ENCODE peak calls at places on chromosomes 4 and X, in nine cellular contexts. E is lower lobe of right lung, V is HCT116, N is RWPE2, F is stomach, L is uterus, M is hepatocyte, X is cardiac muscle cell, Z is A549. O is an unnamed sample. For H3K4me1, the result is how much of the 10 kb centered on the place peaks cover.

GRCh38 chr4:165761968-165762367 is 111.1 kb upstream of the TLL1 start:
- DNase-seq in E (no peak), V (no peak), N (no peak), F (no peak), L (no peak), M (no peak), X (no peak), Z (no peak), O (no peak)

GRCh38 chrX:10071451-10072163 is 85.2 kb upstream of the CLCN4 start:
- DNase-seq in E (no peak), V (no peak), N (no peak), F (no peak), L (no peak), M (no peak), X (no peak), Z (no peak), O (no peak)

GRCh38 chr4:120452006-120452405 is 385.4 kb upstream of the MAD2L1 start:
- DNase-seq in E (no peak), V (no peak), N (no peak), F (no peak), L (no peak), M (no peak), X (no peak), Z (no peak), O (no peak)

GRCh38 chr4:17695341-17695740 is 80.9 kb downstream of the MED28 start:
- DNase-seq in E (no peak), V (no peak), N (no peak), F (no peak), L (no peak), M (no peak), X (no peak), Z (no peak), O (no peak)

GRCh38 chr4:41611881-41612871 is 74.2 kb downstream of the LIMCH1 start:
- DNase-seq in E (no peak), V (no peak), N (no peak), F (peak), L (no peak), M (peak), X (peak), Z (no peak), O (peak)

GRCh38 chr4:152696764-152697250 is 17.0 kb upstream of the TMEM154 start:
- DNase-seq in E (no peak), V (peak), N (no peak), F (peak), L (no peak), M (no peak), X (no peak), Z (no peak), O (peak)

GRCh38 chr4:171519457-171519856 is 293.7 kb upstream of the GALNTL6 start:
- DNase-seq in E (no peak), V (no peak), N (no peak), F (no peak), L (no peak), M (no peak), X (no peak), Z (no peak), O (no peak)

GRCh38 chrX:3582421-3582820 is 131.0 kb downstream of the PRKX start:
- DNase-seq in E (no peak), V (no peak), N (no peak), F (no peak), L (no peak), M (no peak), X (no peak), Z (no peak), O (no peak)

GRCh38 chrX:152641256-152641875 is 3.7 kb downstream of the GABRQ start:
- DNase-seq in E (no peak), V (no peak), N (no peak), F (no peak), L (no peak), M (no peak), X (no peak), Z (no peak), O (no peak)

GRCh38 chr4:105978684-105979296 is 83.5 kb downstream of the NPNT start:
- DNase-seq in E (no peak), V (no peak), N (no peak), F (no peak), L (peak), M (no peak), X (no peak), Z (no peak), O (peak)

GRCh38 chr4:184503869-184504300 is 29.5 kb upstream of the IRF2 start:
- DNase-seq in E (no peak), V (no peak), N (no peak), F (no peak), L (no peak), M (no peak), X (no peak), Z (no peak), O (peak)

GRCh38 chr4:150206981-150207380 is 128.7 kb downstream of the DCLK2 start:
- DNase-seq in E (no peak), V (no peak), N (no peak), F (no peak), L (no peak), M (no peak), X (no peak), Z (no peak), O (no peak)

GRCh38 chrX:70174754-70175153 is 2.5 kb upstream of the DGAT2L6 start:
- DNase-seq in E (no peak), V (no peak), N (no peak), F (no peak), L (no peak), M (no peak), X (no peak), Z (no peak), O (no peak)

GRCh38 chrX:94942603-94943002 is 1268.6 kb downstream of the FAM133A start:
- DNase-seq in E (no peak), V (no peak), N (no peak), F (no peak), L (no peak), M (no peak), X (peak), Z (no peak), O (no peak)

GRCh38 chrX:38627683-38628082 is 66.3 kb downstream of the TSPAN7 start:
- DNase-seq in E (no peak), V (peak), N (no peak), F (no peak), L (no peak), M (peak), X (no peak), Z (no peak), O (no peak)

GRCh38 chr4:102598759-102599379 is 97.7 kb downstream of the NFKB1 start:
- DNase-seq in E (no peak), V (no peak), N (no peak), F (no peak), L (no peak), M (no peak), X (no peak), Z (no peak), O (no peak)

GRCh38 chr4:141058739-141059507 is 74.3 kb downstream of the RNF150 start:
- DNase-seq in E (no peak), V (no peak), N (no peak), F (no peak), L (no peak), M (no peak), X (no peak), Z (no peak), O (no peak)

GRCh38 chrX:132501606-132502005 is 12.8 kb upstream of the MBNL3 start:
- DNase-seq in E (no peak), V (no peak), N (no peak), F (no peak), L (no peak), M (no peak), X (no peak), Z (no peak), O (no peak)

GRCh38 chrX:47595701-47596655 is 13.7 kb downstream of the TIMP1 start:
- DNase-seq in E (no peak), V (no peak), N (no peak), F (no peak), L (no peak), M (no peak), X (no peak), Z (no peak), O (no peak)

GRCh38 chr4:182010876-182011275 is 232.3 kb upstream of the TENM3 start:
- DNase-seq in E (no peak), V (no peak), N (no peak), F (no peak), L (no peak), M (no peak), X (no peak), Z (no peak), O (no peak)

GRCh38 chrX:12961191-12961718 is 13.7 kb upstream of the TMSB4X start:
- DNase-seq in E (no peak), V (no peak), N (no peak), F (no peak), L (no peak), M (no peak), X (no peak), Z (no peak), O (no peak)

GRCh38 chr4:4986856-4987255 is 32.4 kb downstream of the CYTL1 start:
- DNase-seq in E (no peak), V (no peak), N (no peak), F (no peak), L (no peak), M (no peak), X (no peak), Z (no peak), O (no peak)

GRCh38 chr4:148068065-148068911 is 336.4 kb downstream of the ARHGAP10 start:
- DNase-seq in E (no peak), V (no peak), N (no peak), F (no peak), L (no peak), M (no peak), X (no peak), Z (no peak), O (no peak)

GRCh38 chrX:41781500-41781899 is 57.5 kb downstream of the GPR82 start:
- DNase-seq in E (no peak), V (peak), N (no peak), F (no peak), L (no peak), M (peak), X (peak), Z (peak), O (no peak)

GRCh38 chrX:110116581-110116980 is 113.7 kb downstream of the TMEM164 start:
- DNase-seq in E (no peak), V (no peak), N (no peak), F (no peak), L (no peak), M (no peak), X (no peak), Z (no peak), O (no peak)

GRCh38 chrX:17692709-17693346 is 44.5 kb upstream of the SCML1 start:
- DNase-seq in E (no peak), V (no peak), N (no peak), F (no peak), L (no peak), M (no peak), X (peak), Z (no peak), O (no peak)

GRCh38 chr4:158065603-158066002 is 107.2 kb downstream of the GASK1B start:
- DNase-seq in E (no peak), V (no peak), N (no peak), F (no peak), L (no peak), M (no peak), X (no peak), Z (no peak), O (no peak)

GRCh38 chr4:106222548-106222947 is 93.5 kb downstream of the TBCK start:
- DNase-seq in E (no peak), V (no peak), N (no peak), F (no peak), L (no peak), M (no peak), X (no peak), Z (no peak), O (no peak)

GRCh38 chrX:19569930-19570329 is 54.6 kb upstream of the MAP3K15 start:
- DNase-seq in E (no peak), V (no peak), N (no peak), F (no peak), L (no peak), M (no peak), X (no peak), Z (no peak), O (no peak)

GRCh38 chrX:4547218-4547836 is 833.9 kb upstream of the PRKX start:
- DNase-seq in E (peak), V (peak), N (no peak), F (peak), L (peak), M (peak), X (peak), Z (peak), O (no peak)

GRCh38 chr4:139609647-139610046 is 53.6 kb upstream of the SETD7 start:
- DNase-seq in E (no peak), V (no peak), N (no peak), F (no peak), L (no peak), M (no peak), X (no peak), Z (no peak), O (peak)

GRCh38 chrX:69605521-69605920 is 10.4 kb upstream of the EDA start:
- DNase-seq in E (no peak), V (no peak), N (no peak), F (no peak), L (no peak), M (no peak), X (no peak), Z (no peak), O (no peak)

GRCh38 chr4:2808001-2808400 is 15.1 kb downstream of the SH3BP2 start:
- DNase-seq in E (no peak), V (no peak), N (no peak), F (no peak), L (no peak), M (no peak), X (no peak), Z (no peak), O (no peak)

GRCh38 chr4:2809610-2810180 is 16.8 kb downstream of the SH3BP2 start:
- DNase-seq in E (no peak), V (no peak), N (no peak), F (no peak), L (no peak), M (no peak), X (no peak), Z (no peak), O (no peak)

GRCh38 chr4:2805712-2806391 is 13.0 kb downstream of the SH3BP2 start:
- DNase-seq in E (peak), V (no peak), N (no peak), F (peak), L (peak), M (no peak), X (no peak), Z (no peak), O (no peak)

GRCh38 chr4:2806392-2807355 is 13.8 kb downstream of the SH3BP2 start:
- DNase-seq in E (peak), V (no peak), N (no peak), F (peak), L (peak), M (no peak), X (no peak), Z (no peak), O (no peak)

GRCh38 chr4:2807571-2807970 is 14.7 kb downstream of the SH3BP2 start:
- DNase-seq in E (no peak), V (no peak), N (no peak), F (no peak), L (no peak), M (no peak), X (no peak), Z (no peak), O (no peak)
- H3K4me1 ChIP-seq in E (half or more), V (under half), N (under half), F (half or more), L (under half), M (under half), X (under half), Z (under half), O (under half)

DNA sequence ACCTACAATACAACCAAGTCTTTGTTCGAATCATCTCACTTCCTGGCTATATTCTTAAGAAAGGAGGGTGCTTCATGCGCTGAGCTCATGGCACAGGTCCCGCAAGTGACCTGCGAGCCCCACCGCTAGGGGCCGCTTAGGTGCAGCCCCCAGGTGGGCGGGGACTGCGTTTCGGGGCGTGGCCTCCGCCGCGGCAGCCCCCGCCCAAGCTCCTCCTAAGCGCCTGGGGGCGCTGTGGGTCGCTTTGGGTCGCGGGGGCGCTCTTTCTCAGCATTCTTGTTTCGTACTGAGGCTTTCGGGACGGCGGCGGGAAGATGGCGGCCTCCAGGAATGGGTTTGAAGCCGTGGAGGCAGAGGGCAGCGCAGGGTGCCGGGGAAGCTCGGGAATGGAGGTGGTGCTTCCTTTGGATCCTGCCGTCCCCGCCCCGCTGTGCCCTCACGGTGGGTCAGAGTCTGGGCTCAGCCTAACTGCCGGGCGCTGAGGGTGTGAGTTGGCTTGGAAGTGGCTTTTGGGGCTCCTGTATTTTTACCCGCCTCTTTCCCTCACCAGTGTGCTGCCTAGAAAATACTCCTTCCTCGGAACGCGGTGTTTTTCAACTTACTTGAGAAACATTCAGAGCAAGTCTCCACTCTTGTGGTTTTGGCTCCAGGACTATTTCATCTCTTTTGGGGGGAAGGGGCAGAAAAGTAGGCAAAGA is at the start of gene ZCCHC4:
- DNase-seq in E (peak), V (peak), N (peak), F (peak), L (peak), M (peak), X (peak), Z (peak), O (peak)
- H3K27ac ChIP-seq in E (peak), V (peak), N (peak), F (peak), L (peak), M (peak), X (peak), Z (peak), O (peak)

GRCh38 chr4:65719635-65720034 is 49.3 kb upstream of the EPHA5 start:
- DNase-seq in E (no peak), V (no peak), N (no peak), F (no peak), L (no peak), M (no peak), X (no peak), Z (no peak), O (no peak)
- TF ChIP-seq CTCF in E (no peak), V (no peak), N (no peak), F (no peak), L (no peak), M (no peak), X (no peak), Z (no peak), O (no peak)

GRCh38 chr4:7511509-7511908 is 76.8 kb upstream of the PSAPL1 start:
- DNase-seq in E (no peak), V (no peak), N (no peak), F (no peak), L (no peak), M (no peak), X (peak), Z (no peak), O (no peak)

GRCh38 chr4:7513731-7514130 is 79.0 kb upstream of the PSAPL1 start:
- DNase-seq in E (no peak), V (no peak), N (no peak), F (no peak), L (no peak), M (peak), X (no peak), Z (no peak), O (peak)

GRCh38 chr4:7514281-7514680 is 79.6 kb upstream of the PSAPL1 start:
- DNase-seq in E (no peak), V (no peak), N (no peak), F (no peak), L (no peak), M (no peak), X (no peak), Z (no peak), O (no peak)

GRCh38 chr4:7512428-7512827 is 77.7 kb upstream of the PSAPL1 start:
- DNase-seq in E (no peak), V (no peak), N (no peak), F (no peak), L (no peak), M (no peak), X (no peak), Z (no peak), O (no peak)

GRCh38 chr4:7512946-7513345 is 78.2 kb upstream of the PSAPL1 start:
- DNase-seq in E (no peak), V (no peak), N (no peak), F (no peak), L (no peak), M (no peak), X (no peak), Z (no peak), O (no peak)
- H3K4me1 ChIP-seq in E (under half), V (under half), N (under half), F (under half), L (under half), M (under half), X (under half), Z (under half), O (under half)

GRCh38 chr4:8502371-8502770 is 61.8 kb downstream of the TRMT44 start:
- DNase-seq in E (no peak), V (no peak), N (no peak), F (no peak), L (no peak), M (no peak), X (no peak), Z (no peak), O (no peak)
- H3K27ac ChIP-seq in E (no peak), V (no peak), N (no peak), F (no peak), L (peak), M (no peak), X (no peak), Z (no peak), O (no peak)

GRCh38 chrX:114712466-114712865 is 128.6 kb downstream of the HTR2C start:
- DNase-seq in E (no peak), V (no peak), N (no peak), F (no peak), L (no peak), M (no peak), X (no peak), Z (no peak), O (no peak)

GRCh38 chrX:114717921-114718320 is 134.0 kb downstream of the HTR2C start:
- DNase-seq in E (no peak), V (no peak), N (no peak), F (no peak), L (no peak), M (peak), X (peak), Z (no peak), O (no peak)
- TF ChIP-seq CTCF in E (no peak), V (peak), N (peak), F (no peak), L (no peak), M (peak), X (peak), Z (peak), O (peak)

DNA sequence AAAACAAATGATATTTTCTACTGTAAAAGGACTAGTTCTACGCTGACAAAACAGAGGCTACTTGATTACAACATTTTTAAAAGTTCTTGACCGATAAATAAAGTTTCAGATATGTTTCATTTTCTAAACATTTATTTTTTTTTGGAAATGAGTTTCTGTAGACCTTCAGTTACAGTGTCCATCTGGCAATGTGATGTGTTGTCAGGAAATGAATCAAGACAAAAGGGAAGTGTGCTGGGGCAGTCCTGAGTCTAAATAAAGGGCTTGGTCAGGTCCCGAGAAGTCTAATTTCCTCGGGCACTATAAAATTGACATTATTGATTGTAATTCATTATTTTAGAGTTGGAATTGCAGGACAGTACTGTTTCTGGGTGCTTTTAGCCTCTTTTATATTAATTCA is 57.0 kb upstream of the FTHL17 start:
- DNase-seq in E (no peak), V (no peak), N (no peak), F (no peak), L (no peak), M (no peak), X (no peak), Z (no peak), O (no peak)
- H3K4me1 ChIP-seq in E (under half), V (under half), N (under half), F (under half), L (under half), M (under half), X (under half), Z (under half), O (under half)

GRCh38 chrX:112738347-112739033 is 58.8 kb upstream of the LHFPL1 start:
- DNase-seq in E (no peak), V (no peak), N (no peak), F (no peak), L (no peak), M (no peak), X (no peak), Z (no peak), O (no peak)

GRCh38 chrX:112735147-112735546 is 55.4 kb upstream of the LHFPL1 start:
- DNase-seq in E (no peak), V (no peak), N (no peak), F (no peak), L (no peak), M (no peak), X (no peak), Z (no peak), O (no peak)

GRCh38 chrX:112731793-112732192 is 52.1 kb upstream of the LHFPL1 start:
- DNase-seq in E (no peak), V (no peak), N (no peak), F (no peak), L (no peak), M (peak), X (no peak), Z (no peak), O (no peak)

GRCh38 chrX:112736310-112736709 is 56.6 kb upstream of the LHFPL1 start:
- DNase-seq in E (no peak), V (no peak), N (no peak), F (no peak), L (no peak), M (no peak), X (no peak), Z (no peak), O (no peak)

GRCh38 chrX:112734250-112734649 is 54.5 kb upstream of the LHFPL1 start:
- DNase-seq in E (no peak), V (no peak), N (no peak), F (no peak), L (no peak), M (no peak), X (no peak), Z (no peak), O (no peak)
- H3K27ac ChIP-seq in E (no peak), V (no peak), N (no peak), F (no peak), L (no peak), M (peak), X (no peak), Z (no peak), O (no peak)